ENCODE peak calls at places on chromosomes 4 and X, in seven cellular contexts. J, K, N, D, Q, B and A are unnamed samples.

GRCh38 chr4:183163135-183163534 is 64.1 kb downstream of the WWC2 start:
- DNase-seq in N (no peak), J (no peak), Q (no peak), K (no peak), D (no peak), B (no peak), A (no peak)

GRCh38 chr4:2811830-2812599 is 19.1 kb downstream of the SH3BP2 start:
- DNase-seq in D (peak; percentile 54), B (peak; percentile 50), K (peak; percentile 59), N (no peak), Q (peak; percentile 81), J (peak; percentile 82), A (peak; percentile 76)

GRCh38 chr4:24260922-24261581 is 323.3 kb downstream of the DHX15 start:
- DNase-seq in Q (peak; percentile 26), J (no peak), N (no peak), K (no peak), B (no peak), D (no peak), A (no peak)

GRCh38 chr4:185394568-185395254 is 1.0 kb downstream of the LRP2BP start:
- DNase-seq in K (no peak), J (no peak), N (no peak), B (no peak), D (no peak), Q (no peak), A (no peak)

GRCh38 chrX:133294126-133294525 is 76.0 kb upstream of the TFDP3 start:
- DNase-seq in J (no peak), D (no peak), N (no peak), K (peak; percentile 5), Q (no peak), B (peak; percentile 11), A (peak; percentile 40)

GRCh38 chr4:5995901-5996623 is 22.2 kb downstream of the C4orf50 start:
- DNase-seq in J (peak; percentile 3), Q (no peak), D (no peak), N (no peak), K (no peak), B (no peak), A (no peak)

GRCh38 chr4:183098723-183099536 is at the start of gene WWC2:
- DNase-seq in B (peak; percentile 94), Q (peak; percentile 96), D (peak; percentile 44), N (peak; percentile 41), K (peak; percentile 96), J (peak; percentile 86), A (peak; percentile 95)

GRCh38 chr4:121932212-121932974 is 19.5 kb downstream of the TRPC3 start:
- DNase-seq in J (no peak), K (no peak), Q (no peak), N (no peak), D (no peak), B (no peak), A (no peak)